ENCODE peak calls at places on chromosomes 12 and 14, in ten cellular contexts. W, K, T, X, O, L, S, N, R and V are unnamed samples.

GRCh38 chr14:94009767-94010166 is 12.7 kb downstream of the CCDC197 start:
- DNase-seq in S (peak), W (peak), O (peak), R (no peak), L (peak), K (peak), N (peak), T (no peak), X (no peak), V (no peak)

GRCh38 chr12:49233842-49234526 is 30.9 kb upstream of the TUBA1C start:
- DNase-seq in N (no peak), W (no peak), K (no peak), T (no peak), R (no peak), S (no peak), O (no peak), L (no peak), X (no peak), V (peak)

GRCh38 chr12:91219511-91219910 is 36.9 kb upstream of the DCN start:
- DNase-seq in R (no peak), W (peak), X (no peak), N (peak), O (peak), T (no peak), K (peak), S (peak), L (peak), V (no peak)

GRCh38 chr14:65788876-65789859 is 376.6 kb downstream of the FUT8 start:
- DNase-seq in X (no peak), R (no peak), W (no peak), S (no peak), O (no peak), N (no peak), K (no peak), L (peak), T (no peak), V (no peak)

GRCh38 chr14:89849931-89850330 is 104.6 kb downstream of the EFCAB11 start:
- DNase-seq in R (no peak), L (peak), S (no peak), W (peak), N (no peak), K (no peak), O (no peak), T (no peak), X (no peak), V (no peak)

GRCh38 chr12:2372735-2373134 is 319.9 kb downstream of the CACNA1C start:
- DNase-seq in N (no peak), K (no peak), L (no peak), T (no peak), R (no peak), S (no peak), W (no peak), X (no peak), O (no peak), V (no peak)

GRCh38 chr12:47742253-47742825 is 16.3 kb downstream of the RAPGEF3 start:
- DNase-seq in L (peak), T (peak), X (peak), N (peak), R (peak), W (peak), K (peak), O (no peak), S (peak), V (peak)

GRCh38 chr14:32762886-32763285 is 175.8 kb upstream of the NPAS3 start:
- DNase-seq in K (no peak), W (peak), X (no peak), N (no peak), O (no peak), T (no peak), S (no peak), R (no peak), L (peak), V (no peak)

GRCh38 chr14:91830777-91831176 is 36.6 kb downstream of the TC2N start:
- DNase-seq in T (no peak), K (no peak), S (peak), N (no peak), W (no peak), O (no peak), R (no peak), X (no peak), L (no peak), V (no peak)

GRCh38 chr14:77123381-77124344 is 17.9 kb downstream of the ZDHHC22 start:
- DNase-seq in N (no peak), O (no peak), R (no peak), W (no peak), X (no peak), T (no peak), K (no peak), S (no peak), L (no peak), V (peak)

GRCh38 chr14:93207468-93208308 is 632 bp downstream of the UBR7 start:
- DNase-seq in N (peak), K (peak), X (no peak), W (peak), T (no peak), R (no peak), O (no peak), L (peak), S (no peak), V (no peak)

GRCh38 chr12:117412465-117413190 is 51.2 kb upstream of the NOS1 start:
- DNase-seq in R (no peak), L (no peak), T (no peak), K (no peak), O (no peak), W (no peak), S (no peak), X (no peak), N (no peak), V (no peak)

GRCh38 chr12:116287850-116288301 is 10.4 kb upstream of the MED13L start:
- DNase-seq in W (no peak), O (no peak), T (no peak), N (no peak), K (no peak), R (no peak), X (no peak), S (no peak), L (no peak), V (no peak)

GRCh38 chr12:12992418-12993175 is 7.5 kb downstream of the HEBP1 start:
- DNase-seq in S (peak), L (peak), N (peak), W (peak), T (no peak), K (peak), R (no peak), X (no peak), O (peak), V (no peak)

GRCh38 chr12:104929926-104930325 is 28.2 kb downstream of the SLC41A2 start:
- DNase-seq in L (peak), K (no peak), W (no peak), O (no peak), S (no peak), R (no peak), X (no peak), N (peak), T (no peak), V (no peak)

GRCh38 chr12:113259499-113259953 is 38.3 kb downstream of the TPCN1 start:
- DNase-seq in K (no peak), W (peak), X (no peak), N (no peak), T (no peak), S (no peak), R (no peak), L (peak), O (no peak), V (no peak)

GRCh38 chr12:78146365-78146772 is 315.7 kb downstream of the NAV3 start:
- DNase-seq in W (peak), L (peak), N (peak), R (no peak), X (no peak), K (peak), O (peak), T (no peak), S (peak), V (no peak)

GRCh38 chr12:46269429-46270241 is 792 bp upstream of the SLC38A1 start:
- DNase-seq in X (peak), O (no peak), S (no peak), N (peak), R (peak), W (no peak), L (no peak), K (peak), T (peak), V (no peak)

GRCh38 chr14:79643132-79643531 is 568.2 kb downstream of the DIO2 start:
- DNase-seq in L (no peak), K (no peak), R (no peak), X (no peak), W (no peak), S (no peak), O (no peak), T (no peak), N (no peak), V (no peak)

GRCh38 chr14:64089920-64090319 is 204.3 kb downstream of the ESR2 start:
- DNase-seq in N (no peak), T (no peak), W (no peak), R (no peak), O (no peak), S (no peak), K (no peak), X (no peak), L (peak), V (no peak)

GRCh38 chr12:7645395-7646177 is 20.1 kb downstream of the APOBEC1 start:
- DNase-seq in T (no peak), W (peak), X (no peak), L (peak), O (no peak), N (peak), K (peak), S (peak), R (no peak), V (no peak)